ENCODE peak calls at places on chromosomes 5 and 9, in eight cellular contexts. E is epithelial cell of esophagus; G is CD4-positive, alpha-beta T cell; X is left colon; K is KBM-7; I is hypothalamus; W is RWPE1; A is COR-L47. B is an unnamed sample.
A peak's percentile ranks its signal among the peaks of the same experiment; 100 is the strongest.

GRCh38 chr9:2623046-2623865 is 1.7 kb downstream of the VLDLR start:
- DNase-seq in K (no peak), W (no peak), X (peak; percentile 26), G (no peak), I (peak; percentile 76), A (peak; percentile 38), E (peak; percentile 91), B (no peak)

GRCh38 chr5:135194573-135195266 is 160.7 kb upstream of the PITX1 start:
- DNase-seq in G (no peak), K (no peak), W (no peak), A (no peak), X (no peak), E (no peak), I (no peak), B (no peak)

GRCh38 chr5:168409601-168410458 is 76.4 kb upstream of the RARS1 start:
- DNase-seq in E (peak; percentile 59), W (peak; percentile 59), X (no peak), A (no peak), K (peak; percentile 29), G (no peak), I (no peak), B (no peak)

GRCh38 chr5:99900302-99900811 is 634.8 kb upstream of the FAM174A start:
- DNase-seq in X (no peak), A (no peak), E (peak; percentile 58), I (no peak), W (peak; percentile 31), K (no peak), G (no peak), B (no peak)

GRCh38 chr5:154791535-154791934 is 36.4 kb downstream of the LARP1 start:
- DNase-seq in W (no peak), A (no peak), I (no peak), G (no peak), K (no peak), E (no peak), X (no peak), B (no peak)

GRCh38 chr5:16520806-16521205 is 55.2 kb upstream of the ZNF622 start:
- DNase-seq in A (no peak), W (no peak), E (no peak), X (peak; percentile 75), K (no peak), G (no peak), I (no peak), B (no peak)

GRCh38 chr9:91193658-91194391 is 167.9 kb downstream of the AUH start:
- DNase-seq in G (peak; percentile 34), K (peak; percentile 95), E (peak; percentile 85), I (peak; percentile 53), X (peak; percentile 89), A (no peak), W (peak; percentile 63), B (peak; percentile 84)

GRCh38 chr5:125612356-125613149 is 810.7 kb upstream of the GRAMD2B start:
- DNase-seq in A (peak; percentile 48), E (no peak), X (no peak), I (peak; percentile 20), K (no peak), W (no peak), G (no peak), B (no peak)

GRCh38 chr9:92120138-92120537 is 4.9 kb upstream of the SPTLC1 start:
- DNase-seq in I (no peak), G (no peak), X (no peak), A (no peak), W (no peak), K (no peak), E (no peak), B (no peak)

GRCh38 chr5:164504141-164504772 is 998.8 kb downstream of the MAT2B start:
- DNase-seq in W (peak; percentile 36), K (peak; percentile 82), A (peak; percentile 26), I (peak; percentile 13), E (peak; percentile 61), G (no peak), X (no peak), B (no peak)

GRCh38 chr5:130243641-130244040 is 339.4 kb downstream of the CHSY3 start:
- DNase-seq in K (no peak), G (no peak), E (no peak), A (no peak), X (no peak), I (no peak), W (no peak), B (no peak)

GRCh38 chr5:52800394-52801213 is 12.9 kb downstream of the ITGA1 start:
- DNase-seq in X (peak; percentile 83), I (peak; percentile 31), A (peak; percentile 37), E (peak; percentile 79), K (peak; percentile 67), G (peak; percentile 37), W (peak; percentile 78), B (peak; percentile 86)

GRCh38 chr9:88689509-88689908 is 154.5 kb downstream of the NXNL2 start:
- DNase-seq in A (no peak), X (no peak), K (no peak), G (no peak), E (no peak), I (no peak), W (no peak), B (no peak)

GRCh38 chr9:88355166-88355565 is 33.1 kb upstream of the SPIN1 start:
- DNase-seq in E (peak; percentile 87), G (no peak), K (no peak), X (no peak), A (no peak), I (no peak), W (peak; percentile 70), B (no peak)

GRCh38 chr5:119355244-119355635 is 579 bp upstream of the TNFAIP8 start:
- DNase-seq in A (no peak), X (no peak), W (peak; percentile 86), K (no peak), E (peak; percentile 89), I (no peak), G (peak; percentile 46), B (no peak)

B was measured in osteocyte.